ENCODE peak calls at places on chromosomes 2 and 18, in nine cellular contexts. N is pancreas; C is NCI-H187 treated with DMSO at 0.1 percent for 48 hours; A is cardiac fibroblast; T is foreskin melanocyte; V is WERI-Rb-1; M is kidney; G is activated CD4-positive, CD25-positive, alpha-beta regulatory T cell treated with anti-CD3 and anti-CD28 coated beads, Interleukin-2, amount 50 U/mL, for 72 hours; R is A673. S is an unnamed sample.

GRCh38 chr2:98508690-98509054 is 64.0 kb downstream of the INPP4A start:
- DNase-seq in N (peak), C (no peak), A (peak), T (no peak), V (no peak), M (peak), G (no peak), R (no peak), S (no peak)

GRCh38 chr2:55277310-55277709 is 8.3 kb upstream of the MTIF2 start:
- DNase-seq in N (no peak), C (no peak), A (no peak), T (no peak), V (no peak), M (no peak), G (no peak), R (no peak), S (no peak)

GRCh38 chr2:190718652-190719526 is 70.0 kb downstream of the NAB1 start:
- DNase-seq in N (peak), C (no peak), A (peak), T (no peak), V (peak), M (peak), G (peak), R (peak), S (no peak)

GRCh38 chr2:207706936-207707860 is 4.2 kb upstream of the CCNYL1 start:
- DNase-seq in N (no peak), C (no peak), A (no peak), T (no peak), V (no peak), M (no peak), G (no peak), R (no peak), S (no peak)

GRCh38 chr2:136282238-136282775 is 164.4 kb upstream of the CXCR4 start:
- DNase-seq in N (no peak), C (no peak), A (no peak), T (no peak), V (no peak), M (no peak), G (no peak), R (no peak), S (no peak)

GRCh38 chr2:169716938-169717690 is 16.5 kb upstream of the KLHL23 start:
- DNase-seq in N (no peak), C (no peak), A (peak), T (no peak), V (no peak), M (no peak), G (no peak), R (no peak), S (no peak)

GRCh38 chr2:128215897-128216645 is 102.6 kb downstream of the HS6ST1 start:
- DNase-seq in N (no peak), C (no peak), A (no peak), T (no peak), V (no peak), M (no peak), G (no peak), R (no peak), S (no peak)

GRCh38 chr2:241445426-241445825 is 63.0 kb downstream of the STK25 start:
- DNase-seq in N (no peak), C (no peak), A (no peak), T (no peak), V (no peak), M (no peak), G (no peak), R (no peak), S (no peak)

GRCh38 chr2:127581516-127582490 is 46.3 kb downstream of the MYO7B start:
- DNase-seq in N (no peak), C (no peak), A (no peak), T (no peak), V (peak), M (no peak), G (no peak), R (no peak), S (no peak)

GRCh38 chr2:1713156-1713838 is 31.0 kb downstream of the PXDN start:
- DNase-seq in N (no peak), C (no peak), A (no peak), T (no peak), V (no peak), M (no peak), G (no peak), R (no peak), S (no peak)

GRCh38 chr18:3177902-3178687 is 41.7 kb downstream of the MYOM1 start:
- DNase-seq in N (peak), C (no peak), A (no peak), T (no peak), V (no peak), M (no peak), G (no peak), R (no peak), S (no peak)

GRCh38 chr2:5664197-5664728 is 27.9 kb upstream of the SOX11 start:
- DNase-seq in N (no peak), C (no peak), A (no peak), T (no peak), V (no peak), M (no peak), G (no peak), R (no peak), S (no peak)

GRCh38 chr2:166419616-166419934 is 43.8 kb upstream of the SCN9A start:
- DNase-seq in N (no peak), C (no peak), A (peak), T (no peak), V (no peak), M (no peak), G (no peak), R (peak), S (peak)

GRCh38 chr18:42052137-42052708 is 97.2 kb downstream of the PIK3C3 start:
- DNase-seq in N (no peak), C (no peak), A (peak), T (no peak), V (no peak), M (no peak), G (no peak), R (peak), S (no peak)

GRCh38 chr2:237665713-237666143 is 38.3 kb downstream of the LRRFIP1 start:
- DNase-seq in N (no peak), C (no peak), A (no peak), T (no peak), V (no peak), M (peak), G (no peak), R (no peak), S (peak)

GRCh38 chr2:223032187-223033142 is 19.5 kb upstream of the KCNE4 start:
- DNase-seq in N (no peak), C (no peak), A (no peak), T (no peak), V (no peak), M (no peak), G (no peak), R (no peak), S (no peak)

GRCh38 chr18:70249118-70249517 is 39.7 kb upstream of the SOCS6 start:
- DNase-seq in N (no peak), C (no peak), A (peak), T (no peak), V (no peak), M (no peak), G (no peak), R (no peak), S (no peak)

GRCh38 chr2:15980605-15981098 is 40.3 kb downstream of the MYCN start:
- DNase-seq in N (no peak), C (no peak), A (no peak), T (no peak), V (no peak), M (no peak), G (no peak), R (no peak), S (no peak)

GRCh38 chr2:139142252-139142651 is 362.1 kb upstream of the NXPH2 start:
- DNase-seq in N (no peak), C (no peak), A (peak), T (peak), V (no peak), M (no peak), G (no peak), R (peak), S (no peak)

S was measured in NCI-H526 treated with DMSO at 0.1 percent for 48 hours.